ENCODE peak calls at places on chromosome 17, in four cellular contexts. One of them, this sample, is unnamed.

GRCh38 chr17:53032861-53033271 is 789.9 kb upstream of the KIF2B start:
- DNase-seq in H4: peak; percentile 83
- DNase-seq in Calu3: peak; percentile 8
- DNase-seq in memory B cell: no peak
- DNase-seq in this sample: peak; percentile 40

GRCh38 chr17:75633484-75634375 is 496 bp downstream of the SMIM5 start:
- DNase-seq in H4: peak; percentile 88
- DNase-seq in Calu3: peak; percentile 95
- DNase-seq in memory B cell: peak; percentile 30
- DNase-seq in this sample: peak; percentile 66

GRCh38 chr17:6605142-6605541 is 35.4 kb downstream of the KIAA0753 start:
- DNase-seq in H4: no peak
- DNase-seq in Calu3: no peak
- DNase-seq in memory B cell: no peak
- DNase-seq in this sample: no peak

GRCh38 chr17:45873728-45874127 is 20.6 kb upstream of the MAPT start:
- DNase-seq in H4: no peak
- DNase-seq in Calu3: no peak
- DNase-seq in memory B cell: no peak
- DNase-seq in this sample: peak; percentile 20

GRCh38 chr17:47888293-47888692 is 7.7 kb upstream of the SP2 start:
- DNase-seq in H4: no peak
- DNase-seq in Calu3: no peak
- DNase-seq in memory B cell: no peak
- DNase-seq in this sample: no peak

GRCh38 chr17:18219016-18219415 is 6.4 kb upstream of the LLGL1 start:
- DNase-seq in H4: no peak
- DNase-seq in Calu3: no peak
- DNase-seq in memory B cell: no peak
- DNase-seq in this sample: no peak

GRCh38 chr17:57892146-57892819 is 42.4 kb upstream of the MRPS23 start:
- DNase-seq in H4: peak; percentile 93
- DNase-seq in Calu3: peak; percentile 86
- DNase-seq in memory B cell: peak; percentile 79
- DNase-seq in this sample: no peak

GRCh38 chr17:79621151-79621940 is 10.5 kb upstream of the RBFOX3 start:
- DNase-seq in H4: no peak
- DNase-seq in Calu3: no peak
- DNase-seq in memory B cell: no peak
- DNase-seq in this sample: no peak

GRCh38 chr17:82791532-82791931 is 39.7 kb downstream of the TBCD start:
- DNase-seq in H4: peak; percentile 88
- DNase-seq in Calu3: no peak
- DNase-seq in memory B cell: no peak
- DNase-seq in this sample: no peak

GRCh38 chr17:31074772-31075538 is 19.8 kb upstream of the NF1 start:
- DNase-seq in H4: no peak
- DNase-seq in Calu3: no peak
- DNase-seq in memory B cell: no peak
- DNase-seq in this sample: no peak

GRCh38 chr17:17822189-17822978 is 14.4 kb downstream of the SREBF1 start:
- DNase-seq in H4: peak; percentile 58
- DNase-seq in Calu3: no peak
- DNase-seq in memory B cell: no peak
- DNase-seq in this sample: no peak

GRCh38 chr17:78852709-78853111 is 12.1 kb upstream of the USP36 start:
- DNase-seq in H4: no peak
- DNase-seq in Calu3: no peak
- DNase-seq in memory B cell: no peak
- DNase-seq in this sample: no peak

GRCh38 chr17:83137523-83137922 is 58.1 kb downstream of the METRNL start:
- DNase-seq in H4: no peak
- DNase-seq in Calu3: no peak
- DNase-seq in memory B cell: no peak
- DNase-seq in this sample: no peak

GRCh38 chr17:77666881-77667395 is 291.6 kb upstream of the TNRC6C start:
- DNase-seq in H4: no peak
- DNase-seq in Calu3: no peak
- DNase-seq in memory B cell: peak; percentile 32
- DNase-seq in this sample: no peak

GRCh38 chr17:45277992-45278391 is 16.1 kb upstream of the SPATA32 start:
- DNase-seq in H4: no peak
- DNase-seq in Calu3: no peak
- DNase-seq in memory B cell: no peak
- DNase-seq in this sample: no peak

GRCh38 chr17:27366438-27366837 is 72.5 kb downstream of the WSB1 start:
- DNase-seq in H4: no peak
- DNase-seq in Calu3: no peak
- DNase-seq in memory B cell: no peak
- DNase-seq in this sample: no peak

GRCh38 chr17:74024871-74025531 is 178.5 kb upstream of the RPL38 start:
- DNase-seq in H4: no peak
- DNase-seq in Calu3: no peak
- DNase-seq in memory B cell: no peak
- DNase-seq in this sample: no peak

GRCh38 chr17:35890774-35891155 is 10.6 kb upstream of the CCL5 start:
- DNase-seq in H4: no peak
- DNase-seq in Calu3: no peak
- DNase-seq in memory B cell: no peak
- DNase-seq in this sample: no peak

GRCh38 chr17:17736205-17737183 is 55.2 kb downstream of the RAI1 start:
- DNase-seq in H4: no peak
- DNase-seq in Calu3: no peak
- DNase-seq in memory B cell: no peak
- DNase-seq in this sample: no peak

GRCh38 chr17:20213429-20213828 is 204.3 kb downstream of the SPECC1 start:
- DNase-seq in H4: no peak
- DNase-seq in Calu3: peak; percentile 35
- DNase-seq in memory B cell: no peak
- DNase-seq in this sample: no peak

GRCh38 chr17:38894276-38894675 is 24.4 kb downstream of the LASP1 start:
- DNase-seq in H4: no peak
- DNase-seq in Calu3: no peak
- DNase-seq in memory B cell: no peak
- DNase-seq in this sample: no peak

GRCh38 chr17:50466371-50467113 is 2.1 kb downstream of the CHAD start:
- DNase-seq in H4: no peak
- DNase-seq in Calu3: no peak
- DNase-seq in memory B cell: no peak
- DNase-seq in this sample: no peak

GRCh38 chr17:37283414-37283961 is 92.3 kb upstream of the C17orf78 start:
- DNase-seq in H4: no peak
- DNase-seq in Calu3: no peak
- DNase-seq in memory B cell: no peak
- DNase-seq in this sample: no peak

GRCh38 chr17:13635951-13636350 is 34.2 kb upstream of the HS3ST3A1 start:
- DNase-seq in H4: no peak
- DNase-seq in Calu3: no peak
- DNase-seq in memory B cell: no peak
- DNase-seq in this sample: no peak

GRCh38 chr17:77388384-77389306 is 247.9 kb downstream of the SEC14L1 start:
- DNase-seq in H4: no peak
- DNase-seq in Calu3: no peak
- DNase-seq in memory B cell: no peak
- DNase-seq in this sample: no peak

GRCh38 chr17:57197672-57198071 is 58.7 kb upstream of the MSI2 start:
- DNase-seq in H4: no peak
- DNase-seq in Calu3: no peak
- DNase-seq in memory B cell: no peak
- DNase-seq in this sample: no peak

GRCh38 chr17:34582185-34582900 is 3.0 kb downstream of the TMEM132E start:
- DNase-seq in H4: no peak
- DNase-seq in Calu3: no peak
- DNase-seq in memory B cell: no peak
- DNase-seq in this sample: no peak

GRCh38 chr17:58032691-58033415 is 25.8 kb upstream of the SRSF1 start:
- DNase-seq in H4: no peak
- DNase-seq in Calu3: no peak
- DNase-seq in memory B cell: no peak
- DNase-seq in this sample: no peak

GRCh38 chr17:4743898-4744297 is 4.2 kb upstream of the CXCL16 start:
- DNase-seq in H4: no peak
- DNase-seq in Calu3: no peak
- DNase-seq in memory B cell: no peak
- DNase-seq in this sample: no peak

GRCh38 chr17:12887088-12887487 is 97.8 kb downstream of the ARHGAP44 start:
- DNase-seq in H4: no peak
- DNase-seq in Calu3: no peak
- DNase-seq in memory B cell: no peak
- DNase-seq in this sample: no peak

GRCh38 chr17:58289869-58290268 is 9.1 kb upstream of the MPO start:
- DNase-seq in H4: no peak
- DNase-seq in Calu3: no peak
- DNase-seq in memory B cell: no peak
- DNase-seq in this sample: peak; percentile 63

GRCh38 chr17:48187867-48188608 is 80.5 kb downstream of the SNX11 start:
- DNase-seq in H4: no peak
- DNase-seq in Calu3: no peak
- DNase-seq in memory B cell: no peak
- DNase-seq in this sample: no peak

GRCh38 chr17:13337864-13338371 is 263.8 kb downstream of the HS3ST3A1 start:
- DNase-seq in H4: peak; percentile 58
- DNase-seq in Calu3: peak; percentile 1
- DNase-seq in memory B cell: peak; percentile 1
- DNase-seq in this sample: peak; percentile 13

GRCh38 chr17:38608648-38609047 is 2.9 kb upstream of the SRCIN1 start:
- DNase-seq in H4: no peak
- DNase-seq in Calu3: peak; percentile 91
- DNase-seq in memory B cell: no peak
- DNase-seq in this sample: peak; percentile 28

GRCh38 chr17:49952209-49952911 is 16.6 kb upstream of the DLX4 start:
- DNase-seq in H4: peak; percentile 79
- DNase-seq in Calu3: peak; percentile 96
- DNase-seq in memory B cell: peak; percentile 44
- DNase-seq in this sample: peak; percentile 65